ENCODE peak calls at places on chromosomes 16 and 17, in nine cellular contexts. U is mucosa of descending colon; Z is HTR-8/SVneo; W is MCF 10A; H is D341Med; K is activated effector memory CD4-positive, alpha-beta T cell treated with Interleukin-2 at 50 U/mL for 16 hours; F is naive thymus-derived CD8-positive, alpha-beta T cell; B is T-helper 22 cell; V is stimulated activated CD4-positive, alpha-beta T cell treated with anti-CD3 and anti-CD28 coated beads, Interleukin-1b, Interleukin-23, amount 100 ng/mL, for 1 hour. Q is an unnamed sample.

GRCh38 chr17:77637807-77638182 is 320.7 kb upstream of the TNRC6C start:
- DNase-seq in U (no peak), Z (no peak), W (no peak), H (no peak), K (no peak), F (no peak), B (no peak), V (no peak), Q (no peak)

GRCh38 chr17:82441686-82442487 is 8.7 kb downstream of the CYBC1 start:
- DNase-seq in U (peak; percentile 64), Z (no peak), W (no peak), H (peak; percentile 40), K (no peak), F (no peak), B (no peak), V (no peak), Q (no peak)

GRCh38 chr16:85067431-85067830 is 39.8 kb downstream of the KIAA0513 start:
- DNase-seq in U (no peak), Z (no peak), W (no peak), H (no peak), K (no peak), F (no peak), B (no peak), V (no peak), Q (no peak)

GRCh38 chr16:22165508-22166285 is 3.4 kb downstream of the SDR42E2 start:
- DNase-seq in U (no peak), Z (no peak), W (no peak), H (no peak), K (no peak), F (no peak), B (no peak), V (no peak), Q (no peak)

GRCh38 chr17:67636841-67637240 is 80.9 kb upstream of the NOL11 start:
- DNase-seq in U (no peak), Z (no peak), W (no peak), H (no peak), K (no peak), F (no peak), B (no peak), V (no peak), Q (no peak)

GRCh38 chr17:50934161-50934560 is 68.0 kb upstream of the TOB1 start:
- DNase-seq in U (no peak), Z (no peak), W (no peak), H (no peak), K (no peak), F (no peak), B (no peak), V (no peak), Q (no peak)

GRCh38 chr17:49832840-49833599 is 14.8 kb downstream of the TAC4 start:
- DNase-seq in U (no peak), Z (no peak), W (no peak), H (no peak), K (no peak), F (no peak), B (no peak), V (no peak), Q (no peak)

GRCh38 chr17:48925991-48926342 is 17.8 kb downstream of the UBE2Z start:
- DNase-seq in U (no peak), Z (no peak), W (no peak), H (no peak), K (no peak), F (no peak), B (no peak), V (no peak), Q (no peak)

GRCh38 chr17:31147507-31148202 is 52.9 kb downstream of the NF1 start:
- DNase-seq in U (no peak), Z (no peak), W (peak; percentile 40), H (peak; percentile 45), K (no peak), F (no peak), B (no peak), V (no peak), Q (no peak)

GRCh38 chr17:7982171-7982570 is 20.2 kb upstream of the GUCY2D start:
- DNase-seq in U (no peak), Z (no peak), W (peak; percentile 43), H (no peak), K (no peak), F (no peak), B (no peak), V (no peak), Q (no peak)

GRCh38 chr16:15482748-15483118 is 48.3 kb downstream of the BMERB1 start:
- DNase-seq in U (no peak), Z (no peak), W (no peak), H (no peak), K (no peak), F (no peak), B (no peak), V (no peak), Q (no peak)

GRCh38 chr16:15856901-15857778 is at the start of gene MYH11:
- DNase-seq in U (no peak), Z (no peak), W (no peak), H (peak; percentile 55), K (no peak), F (no peak), B (no peak), V (no peak), Q (no peak)

GRCh38 chr16:83100679-83101078 is 473.9 kb downstream of the CDH13 start:
- DNase-seq in U (no peak), Z (no peak), W (peak; percentile 73), H (no peak), K (no peak), F (no peak), B (no peak), V (no peak), Q (no peak)

GRCh38 chr16:83781-84615 is 6.0 kb downstream of the MPG start:
- DNase-seq in U (no peak), Z (no peak), W (no peak), H (no peak), K (no peak), F (no peak), B (no peak), V (no peak), Q (no peak)

GRCh38 chr16:13961099-13961811 is 41.3 kb downstream of the ERCC4 start:
- DNase-seq in U (no peak), Z (no peak), W (peak; percentile 25), H (no peak), K (no peak), F (no peak), B (no peak), V (no peak), Q (no peak)

GRCh38 chr17:50527155-50527762 is 5.3 kb upstream of the EPN3 start:
- DNase-seq in U (no peak), Z (no peak), W (no peak), H (no peak), K (no peak), F (no peak), B (no peak), V (no peak), Q (no peak)

GRCh38 chr17:13922885-13923284 is 146.4 kb upstream of the COX10 start:
- DNase-seq in U (no peak), Z (no peak), W (no peak), H (no peak), K (no peak), F (no peak), B (no peak), V (no peak), Q (no peak)

GRCh38 chr16:46629331-46629843 is 8.2 kb upstream of the SHCBP1 start:
- DNase-seq in U (no peak), Z (peak; percentile 56), W (peak; percentile 68), H (no peak), K (no peak), F (no peak), B (no peak), V (no peak), Q (no peak)

GRCh38 chr16:64983983-64984382 is 137.9 kb downstream of the CDH11 start:
- DNase-seq in U (no peak), Z (no peak), W (peak; percentile 83), H (peak; percentile 51), K (no peak), F (no peak), B (no peak), V (no peak), Q (no peak)

GRCh38 chr17:81037026-81037782 is 2.3 kb downstream of the BAIAP2 start:
- DNase-seq in U (no peak), Z (no peak), W (no peak), H (peak; percentile 60), K (no peak), F (no peak), B (no peak), V (no peak), Q (no peak)

GRCh38 chr16:56199164-56199563 is 7.9 kb downstream of the GNAO1 start:
- DNase-seq in U (no peak), Z (no peak), W (no peak), H (no peak), K (no peak), F (no peak), B (no peak), V (no peak), Q (no peak)

GRCh38 chr17:38464251-38464722 is 36.0 kb downstream of the ARHGAP23 start:
- DNase-seq in U (no peak), Z (no peak), W (peak; percentile 30), H (peak; percentile 80), K (no peak), F (peak; percentile 52), B (no peak), V (no peak), Q (no peak)

GRCh38 chr17:46916211-46916610 is 6.7 kb upstream of the GOSR2 start:
- DNase-seq in U (no peak), Z (peak; percentile 64), W (no peak), H (no peak), K (no peak), F (no peak), B (no peak), V (no peak), Q (no peak)

GRCh38 chr17:57440522-57441269 is 184.4 kb downstream of the MSI2 start:
- DNase-seq in U (peak; percentile 66), Z (peak; percentile 63), W (peak; percentile 90), H (peak; percentile 58), K (peak; percentile 46), F (peak; percentile 84), B (peak; percentile 43), V (peak; percentile 37), Q (no peak)

GRCh38 chr17:53924530-53925455 is 102.1 kb downstream of the KIF2B start:
- DNase-seq in U (no peak), Z (no peak), W (no peak), H (no peak), K (no peak), F (no peak), B (no peak), V (no peak), Q (no peak)

GRCh38 chr17:56262854-56263253 is 109.6 kb downstream of the ANKFN1 start:
- DNase-seq in U (no peak), Z (no peak), W (no peak), H (no peak), K (no peak), F (no peak), B (no peak), V (no peak), Q (no peak)

GRCh38 chr17:79983456-79983855 is 52.2 kb downstream of the TBC1D16 start:
- DNase-seq in U (peak; percentile 38), Z (no peak), W (no peak), H (no peak), K (no peak), F (no peak), B (no peak), V (no peak), Q (no peak)

GRCh38 chr16:23650674-23651073 is 9.4 kb downstream of the DCTN5 start:
- DNase-seq in U (no peak), Z (no peak), W (no peak), H (no peak), K (no peak), F (no peak), B (no peak), V (no peak), Q (no peak)

GRCh38 chr16:22346463-22346862 is 28.0 kb downstream of the CDR2 start:
- DNase-seq in U (no peak), Z (no peak), W (no peak), H (no peak), K (no peak), F (no peak), B (no peak), V (no peak), Q (no peak)

GRCh38 chr16:86631441-86631840 is 53.1 kb downstream of the FOXL1 start:
- DNase-seq in U (no peak), Z (peak; percentile 41), W (no peak), H (no peak), K (no peak), F (no peak), B (no peak), V (no peak), Q (no peak)

GRCh38 chr16:89691231-89691985 is 4.9 kb downstream of the CDK10 start:
- DNase-seq in U (peak; percentile 29), Z (no peak), W (no peak), H (no peak), K (no peak), F (peak; percentile 7), B (no peak), V (no peak), Q (no peak)